ENCODE peak calls at places on chromosome 1, in six cellular contexts. Q is AG08396; S is stimulated activated CD8-positive, alpha-beta memory T cell treated with anti-CD3 and anti-CD28 coated beads, Interleukin-7, amount 100 ng/mL, for 4 hours; D is M059J; Y is epithelial cell of esophagus; N is EL. L is an unnamed sample.

GRCh38 chr1:230747886-230748800 is 955 bp downstream of the CAPN9 start:
- DNase-seq in D (no peak), Q (no peak), S (no peak), Y (no peak), N (no peak), L (no peak)

GRCh38 chr1:222970040-222970439 is 155.2 kb downstream of the DISP1 start:
- DNase-seq in D (no peak), Q (no peak), Y (no peak), S (no peak), N (no peak), L (no peak)

GRCh38 chr1:165392634-165393571 is 36.4 kb upstream of the LMX1A start:
- DNase-seq in Q (peak; percentile 90), S (peak; percentile 81), Y (peak; percentile 66), D (peak; percentile 92), N (peak; percentile 86), L (peak; percentile 93)

GRCh38 chr1:215543191-215543606 is 23.9 kb upstream of the KCTD3 start:
- DNase-seq in D (peak; percentile 85), S (no peak), Q (no peak), Y (peak; percentile 76), N (peak; percentile 44), L (no peak)

GRCh38 chr1:231072054-231072453 is 32.0 kb upstream of the FAM89A start:
- DNase-seq in Q (no peak), D (no peak), Y (no peak), S (no peak), N (no peak), L (no peak)

GRCh38 chr1:51671527-51672325 is 54.8 kb downstream of the OSBPL9 start:
- DNase-seq in S (no peak), N (peak; percentile 82), Q (peak; percentile 24), Y (no peak), D (peak; percentile 86), L (no peak)

GRCh38 chr1:14822996-14823395 is 224.5 kb downstream of the KAZN start:
- DNase-seq in S (no peak), D (no peak), N (no peak), Q (no peak), Y (no peak), L (no peak)

GRCh38 chr1:220991959-220992704 is 112.9 kb downstream of the HLX start:
- DNase-seq in D (no peak), N (no peak), Y (no peak), S (no peak), Q (no peak), L (no peak)

GRCh38 chr1:53377438-53377841 is 49.6 kb upstream of the LRP8 start:
- DNase-seq in S (no peak), Q (no peak), Y (no peak), D (no peak), N (no peak), L (peak; percentile 26)

GRCh38 chr1:94901841-94902240 is 25.1 kb downstream of the CNN3 start:
- DNase-seq in D (no peak), S (no peak), N (no peak), Y (no peak), Q (no peak), L (no peak)

GRCh38 chr1:85343612-85344255 is 67.3 kb upstream of the BCL10 start:
- DNase-seq in D (peak; percentile 86), Q (no peak), S (no peak), N (peak; percentile 86), Y (no peak), L (no peak)

GRCh38 chr1:55055084-55055882 is 15.9 kb downstream of the PCSK9 start:
- DNase-seq in S (no peak), N (no peak), Y (peak; percentile 33), D (no peak), Q (no peak), L (no peak)

GRCh38 chr1:11334261-11334804 is 61.3 kb downstream of the UBIAD1 start:
- DNase-seq in S (no peak), D (no peak), N (no peak), Y (no peak), Q (no peak), L (no peak)

GRCh38 chr1:195886000-195886399 is 722.2 kb downstream of the KCNT2 start:
- DNase-seq in S (no peak), N (no peak), Y (peak; percentile 10), Q (no peak), D (peak; percentile 3), L (no peak)

GRCh38 chr1:116179886-116180474 is 68.8 kb downstream of the MAB21L3 start:
- DNase-seq in Y (no peak), S (no peak), N (no peak), D (no peak), Q (no peak), L (no peak)

GRCh38 chr1:119783354-119784126 is 14.8 kb upstream of the HMGCS2 start:
- DNase-seq in S (no peak), D (peak; percentile 29), N (no peak), Q (no peak), Y (peak; percentile 26), L (no peak)

GRCh38 chr1:58392083-58392482 is 154.4 kb downstream of the OMA1 start:
- DNase-seq in Q (no peak), Y (no peak), N (no peak), D (no peak), S (no peak), L (no peak)

GRCh38 chr1:32250893-32251716 is at the start of gene LCK:
- DNase-seq in S (peak; percentile 62), Q (no peak), Y (no peak), N (no peak), D (no peak), L (no peak)

GRCh38 chr1:64505944-64506658 is 36.2 kb downstream of the CACHD1 start:
- DNase-seq in N (no peak), D (no peak), S (no peak), Y (peak; percentile 80), Q (no peak), L (no peak)

GRCh38 chr1:47722909-47723580 is 274.1 kb downstream of the TRABD2B start:
- DNase-seq in D (no peak), Q (peak; percentile 3), N (no peak), Y (no peak), S (no peak), L (no peak)

GRCh38 chr1:63874278-63874880 is 100.6 kb downstream of the ROR1 start:
- DNase-seq in S (no peak), Y (no peak), D (peak; percentile 67), N (peak; percentile 60), Q (no peak), L (no peak)

GRCh38 chr1:53800621-53801020 is 37.5 kb downstream of the NDC1 start:
- DNase-seq in Y (no peak), Q (no peak), N (no peak), D (no peak), S (no peak), L (no peak)

GRCh38 chr1:173937062-173937461 is 19.9 kb upstream of the SERPINC1 start:
- DNase-seq in D (no peak), Q (no peak), Y (no peak), N (no peak), S (no peak), L (no peak)

GRCh38 chr1:30535595-30536325 is 187.6 kb downstream of the MATN1 start:
- DNase-seq in D (no peak), N (no peak), S (no peak), Q (no peak), Y (no peak), L (no peak)

GRCh38 chr1:211522804-211523203 is 30.8 kb upstream of the RD3 start:
- DNase-seq in N (no peak), Q (no peak), Y (no peak), D (no peak), S (no peak), L (no peak)

GRCh38 chr1:214862421-214862820 is 220.1 kb upstream of the KCNK2 start:
- DNase-seq in N (peak; percentile 46), Q (no peak), S (no peak), D (peak; percentile 50), Y (peak; percentile 32), L (no peak)

GRCh38 chr1:160951443-160952128 is 3.0 kb downstream of the ITLN2 start:
- DNase-seq in D (peak; percentile 61), Y (peak; percentile 73), Q (peak; percentile 70), N (peak; percentile 48), S (peak; percentile 55), L (peak; percentile 58)

GRCh38 chr1:110783292-110783918 is 89.5 kb upstream of the CD53 start:
- DNase-seq in S (peak; percentile 30), Y (peak; percentile 73), Q (peak; percentile 53), D (peak; percentile 42), N (peak; percentile 35), L (no peak)

GRCh38 chr1:185017338-185017737 is 28.0 kb upstream of the RNF2 start:
- DNase-seq in Y (peak; percentile 95), D (peak; percentile 90), S (no peak), N (peak; percentile 89), Q (peak; percentile 66), L (no peak)

GRCh38 chr1:100543640-100544039 is 5.7 kb downstream of the GPR88 start:
- DNase-seq in N (peak; percentile 7), S (no peak), D (peak; percentile 20), Q (no peak), Y (peak; percentile 41), L (peak; percentile 19)

GRCh38 chr1:12178511-12178910 is 11.7 kb downstream of the TNFRSF1B start:
- DNase-seq in Y (no peak), Q (no peak), N (no peak), D (no peak), S (no peak), L (no peak)

GRCh38 chr1:26677306-26678115 is 18.3 kb upstream of the ARID1A start:
- DNase-seq in N (peak; percentile 75), D (peak; percentile 94), Y (peak; percentile 90), S (peak; percentile 28), Q (peak; percentile 34), L (peak; percentile 61)

GRCh38 chr1:110605446-110605845 is 712 bp downstream of the KCNA2 start:
- DNase-seq in N (no peak), D (no peak), Y (no peak), Q (no peak), S (no peak), L (no peak)

GRCh38 chr1:239858058-239858457 is 233.6 kb upstream of the FMN2 start:
- DNase-seq in D (peak; percentile 67), N (peak; percentile 32), Y (peak; percentile 48), S (no peak), Q (no peak), L (no peak)

GRCh38 chr1:2224170-2224584 is 3.9 kb upstream of the SKI start:
- DNase-seq in N (no peak), D (no peak), S (no peak), Y (no peak), Q (no peak), L (no peak)

GRCh38 chr1:18145851-18146618 is 38.4 kb downstream of the IGSF21 start:
- DNase-seq in D (peak; percentile 21), Y (no peak), N (no peak), S (no peak), Q (no peak), L (no peak)

GRCh38 chr1:236744533-236744932 is 50.6 kb upstream of the MTR start:
- DNase-seq in Y (no peak), D (no peak), Q (no peak), N (no peak), S (no peak), L (no peak)

GRCh38 chr1:17148950-17149608 is 29.8 kb upstream of the PADI2 start:
- DNase-seq in S (no peak), Y (no peak), N (no peak), Q (peak; percentile 43), D (no peak), L (no peak)

L was measured in psoas muscle.